ENCODE peak calls at places on chromosomes 1 and 21, in ten cellular contexts. One of them, this sample, is unnamed.

GRCh38 chr21:35197191-35197590 is 148.1 kb upstream of the RUNX1 start:
- DNase-seq in neural progenitor cell: no peak
- DNase-seq in right cardiac atrium: no peak
- DNase-seq in cardiac muscle cell: no peak
- DNase-seq in neuronal stem cell: no peak
- DNase-seq in esophagus squamous epithelium: no peak
- DNase-seq in psoas muscle: no peak
- DNase-seq in spleen: no peak
- DNase-seq in heart right ventricle: no peak
- DNase-seq in IMR-90: peak
- DNase-seq in this sample: no peak

GRCh38 chr1:24702511-24703293 is 42.5 kb upstream of the CLIC4 start:
- DNase-seq in neural progenitor cell: peak
- DNase-seq in right cardiac atrium: peak
- DNase-seq in cardiac muscle cell: peak
- DNase-seq in neuronal stem cell: no peak
- DNase-seq in esophagus squamous epithelium: no peak
- DNase-seq in psoas muscle: peak
- DNase-seq in spleen: no peak
- DNase-seq in heart right ventricle: peak
- DNase-seq in IMR-90: peak
- DNase-seq in this sample: no peak

GRCh38 chr1:92476071-92476607 is 10.6 kb downstream of the GFI1 start:
- DNase-seq in neural progenitor cell: no peak
- DNase-seq in right cardiac atrium: no peak
- DNase-seq in cardiac muscle cell: no peak
- DNase-seq in neuronal stem cell: no peak
- DNase-seq in esophagus squamous epithelium: no peak
- DNase-seq in psoas muscle: no peak
- DNase-seq in spleen: peak
- DNase-seq in heart right ventricle: no peak
- DNase-seq in IMR-90: no peak
- DNase-seq in this sample: no peak

GRCh38 chr1:2451744-2452582 is 24.1 kb upstream of the PLCH2 start:
- DNase-seq in neural progenitor cell: no peak
- DNase-seq in right cardiac atrium: no peak
- DNase-seq in cardiac muscle cell: peak
- DNase-seq in neuronal stem cell: no peak
- DNase-seq in esophagus squamous epithelium: no peak
- DNase-seq in psoas muscle: no peak
- DNase-seq in spleen: no peak
- DNase-seq in heart right ventricle: no peak
- DNase-seq in IMR-90: peak
- DNase-seq in this sample: no peak

GRCh38 chr1:223343692-223344091 is 20.3 kb downstream of the SUSD4 start:
- DNase-seq in neural progenitor cell: no peak
- DNase-seq in right cardiac atrium: no peak
- DNase-seq in cardiac muscle cell: peak
- DNase-seq in neuronal stem cell: no peak
- DNase-seq in esophagus squamous epithelium: no peak
- DNase-seq in psoas muscle: no peak
- DNase-seq in spleen: no peak
- DNase-seq in heart right ventricle: no peak
- DNase-seq in IMR-90: no peak
- DNase-seq in this sample: peak

GRCh38 chr21:20946701-20947100 is 51.5 kb upstream of the NCAM2 start:
- DNase-seq in neural progenitor cell: no peak
- DNase-seq in right cardiac atrium: no peak
- DNase-seq in cardiac muscle cell: no peak
- DNase-seq in neuronal stem cell: no peak
- DNase-seq in esophagus squamous epithelium: no peak
- DNase-seq in psoas muscle: no peak
- DNase-seq in spleen: no peak
- DNase-seq in heart right ventricle: no peak
- DNase-seq in IMR-90: no peak
- DNase-seq in this sample: no peak

GRCh38 chr1:92711473-92712165 is 73.3 kb downstream of the EVI5 start:
- DNase-seq in neural progenitor cell: no peak
- DNase-seq in right cardiac atrium: no peak
- DNase-seq in cardiac muscle cell: no peak
- DNase-seq in neuronal stem cell: no peak
- DNase-seq in esophagus squamous epithelium: no peak
- DNase-seq in psoas muscle: no peak
- DNase-seq in spleen: no peak
- DNase-seq in heart right ventricle: no peak
- DNase-seq in IMR-90: no peak
- DNase-seq in this sample: no peak

GRCh38 chr1:160637821-160638539 is 8.9 kb downstream of the SLAMF1 start:
- DNase-seq in neural progenitor cell: no peak
- DNase-seq in right cardiac atrium: no peak
- DNase-seq in cardiac muscle cell: peak
- DNase-seq in neuronal stem cell: no peak
- DNase-seq in esophagus squamous epithelium: no peak
- DNase-seq in psoas muscle: no peak
- DNase-seq in spleen: no peak
- DNase-seq in heart right ventricle: no peak
- DNase-seq in IMR-90: no peak
- DNase-seq in this sample: no peak

GRCh38 chr1:14778882-14779594 is 180.6 kb downstream of the KAZN start:
- DNase-seq in neural progenitor cell: peak
- DNase-seq in right cardiac atrium: no peak
- DNase-seq in cardiac muscle cell: peak
- DNase-seq in neuronal stem cell: peak
- DNase-seq in esophagus squamous epithelium: no peak
- DNase-seq in psoas muscle: peak
- DNase-seq in spleen: no peak
- DNase-seq in heart right ventricle: peak
- DNase-seq in IMR-90: peak
- DNase-seq in this sample: no peak

GRCh38 chr1:163535807-163536206 is 214.1 kb downstream of the NUF2 start:
- DNase-seq in neural progenitor cell: peak
- DNase-seq in right cardiac atrium: no peak
- DNase-seq in cardiac muscle cell: peak
- DNase-seq in neuronal stem cell: no peak
- DNase-seq in esophagus squamous epithelium: no peak
- DNase-seq in psoas muscle: no peak
- DNase-seq in spleen: no peak
- DNase-seq in heart right ventricle: no peak
- DNase-seq in IMR-90: peak
- DNase-seq in this sample: no peak

GRCh38 chr1:225548140-225548857 is 104.6 kb downstream of the ENAH start:
- DNase-seq in neural progenitor cell: no peak
- DNase-seq in right cardiac atrium: no peak
- DNase-seq in cardiac muscle cell: no peak
- DNase-seq in neuronal stem cell: no peak
- DNase-seq in esophagus squamous epithelium: no peak
- DNase-seq in psoas muscle: no peak
- DNase-seq in spleen: no peak
- DNase-seq in heart right ventricle: no peak
- DNase-seq in IMR-90: peak
- DNase-seq in this sample: no peak

DNA sequence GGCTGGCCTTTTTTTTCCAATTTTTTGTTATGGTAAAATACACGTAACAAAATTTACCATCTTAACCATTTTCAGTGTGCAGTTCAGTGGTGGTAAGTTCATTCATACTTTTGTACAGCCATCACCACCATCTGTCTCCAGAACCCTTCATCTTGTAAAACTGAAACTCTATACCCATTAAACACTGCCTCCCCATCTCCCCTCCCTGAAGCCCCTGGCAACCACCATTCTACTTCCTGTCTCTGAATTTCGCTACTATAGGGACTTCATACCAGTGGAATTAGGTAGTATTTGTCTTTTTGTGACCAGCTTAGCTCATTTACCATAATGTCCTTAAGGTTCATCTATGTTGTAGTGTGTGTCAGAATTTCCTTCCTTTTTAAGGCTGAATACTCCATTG is 8.7 kb downstream of the PKNOX1 start:
- DNase-seq in neural progenitor cell: no peak
- DNase-seq in right cardiac atrium: no peak
- DNase-seq in cardiac muscle cell: no peak
- DNase-seq in neuronal stem cell: no peak
- DNase-seq in esophagus squamous epithelium: no peak
- DNase-seq in psoas muscle: no peak
- DNase-seq in spleen: no peak
- DNase-seq in heart right ventricle: no peak
- DNase-seq in IMR-90: peak
- DNase-seq in this sample: no peak
- H3K27ac ChIP-seq in neural progenitor cell: no peak
- H3K27ac ChIP-seq in right cardiac atrium: no peak
- H3K27ac ChIP-seq in cardiac muscle cell: no peak
- H3K27ac ChIP-seq in neuronal stem cell: no peak
- H3K27ac ChIP-seq in esophagus squamous epithelium: no peak
- H3K27ac ChIP-seq in psoas muscle: no peak
- H3K27ac ChIP-seq in spleen: no peak
- H3K27ac ChIP-seq in heart right ventricle: no peak
- H3K27ac ChIP-seq in IMR-90: peak
- H3K27ac ChIP-seq in this sample: no peak

GRCh38 chr1:51298322-51298705 is 32.0 kb downstream of the TTC39A start:
- DNase-seq in neural progenitor cell: no peak
- DNase-seq in right cardiac atrium: no peak
- DNase-seq in cardiac muscle cell: no peak
- DNase-seq in neuronal stem cell: no peak
- DNase-seq in esophagus squamous epithelium: no peak
- DNase-seq in psoas muscle: no peak
- DNase-seq in spleen: no peak
- DNase-seq in heart right ventricle: no peak
- DNase-seq in IMR-90: no peak
- DNase-seq in this sample: no peak

GRCh38 chr1:51301844-51302162 is 28.6 kb downstream of the TTC39A start:
- DNase-seq in neural progenitor cell: no peak
- DNase-seq in right cardiac atrium: no peak
- DNase-seq in cardiac muscle cell: no peak
- DNase-seq in neuronal stem cell: no peak
- DNase-seq in esophagus squamous epithelium: no peak
- DNase-seq in psoas muscle: no peak
- DNase-seq in spleen: no peak
- DNase-seq in heart right ventricle: no peak
- DNase-seq in IMR-90: no peak
- DNase-seq in this sample: no peak

GRCh38 chr1:51299185-51299584 is 31.2 kb downstream of the TTC39A start:
- DNase-seq in neural progenitor cell: no peak
- DNase-seq in right cardiac atrium: no peak
- DNase-seq in cardiac muscle cell: no peak
- DNase-seq in neuronal stem cell: no peak
- DNase-seq in esophagus squamous epithelium: no peak
- DNase-seq in psoas muscle: no peak
- DNase-seq in spleen: peak
- DNase-seq in heart right ventricle: no peak
- DNase-seq in IMR-90: no peak
- DNase-seq in this sample: no peak

GRCh38 chr1:51301152-51301843 is 29.1 kb downstream of the TTC39A start:
- DNase-seq in neural progenitor cell: no peak
- DNase-seq in right cardiac atrium: no peak
- DNase-seq in cardiac muscle cell: no peak
- DNase-seq in neuronal stem cell: no peak
- DNase-seq in esophagus squamous epithelium: no peak
- DNase-seq in psoas muscle: no peak
- DNase-seq in spleen: peak
- DNase-seq in heart right ventricle: no peak
- DNase-seq in IMR-90: no peak
- DNase-seq in this sample: no peak

GRCh38 chr1:51300270-51300669 is 30.1 kb downstream of the TTC39A start:
- DNase-seq in neural progenitor cell: no peak
- DNase-seq in right cardiac atrium: no peak
- DNase-seq in cardiac muscle cell: no peak
- DNase-seq in neuronal stem cell: no peak
- DNase-seq in esophagus squamous epithelium: no peak
- DNase-seq in psoas muscle: no peak
- DNase-seq in spleen: no peak
- DNase-seq in heart right ventricle: no peak
- DNase-seq in IMR-90: no peak
- DNase-seq in this sample: no peak
- H3K4me3 ChIP-seq in neural progenitor cell: no peak
- H3K4me3 ChIP-seq in right cardiac atrium: no peak
- H3K4me3 ChIP-seq in cardiac muscle cell: no peak
- H3K4me3 ChIP-seq in neuronal stem cell: no peak
- H3K4me3 ChIP-seq in esophagus squamous epithelium: no peak
- H3K4me3 ChIP-seq in psoas muscle: no peak
- H3K4me3 ChIP-seq in spleen: no peak
- H3K4me3 ChIP-seq in heart right ventricle: no peak
- H3K4me3 ChIP-seq in IMR-90: no peak
- H3K4me3 ChIP-seq in this sample: no peak

DNA sequence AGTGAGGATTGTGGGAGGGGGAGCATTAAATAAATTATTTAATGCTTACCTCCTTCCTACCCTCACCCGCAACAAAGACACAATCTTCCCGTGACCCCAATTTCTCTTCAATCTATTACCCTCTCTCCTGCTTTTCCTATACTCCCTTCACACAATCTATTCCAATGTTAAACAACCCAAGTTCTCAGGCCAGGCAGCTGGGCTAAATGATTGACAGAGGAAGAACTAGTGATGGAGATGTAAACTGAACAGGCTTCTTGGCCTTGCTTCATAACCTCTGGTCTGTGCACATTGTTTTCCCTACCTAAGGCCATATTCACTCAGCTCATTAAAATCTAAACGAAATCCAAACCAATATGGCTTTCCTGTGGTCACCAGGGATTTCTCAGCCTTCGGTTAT is 3.9 kb upstream of the RCC1 start:
- DNase-seq in neural progenitor cell: no peak
- DNase-seq in right cardiac atrium: no peak
- DNase-seq in cardiac muscle cell: no peak
- DNase-seq in neuronal stem cell: no peak
- DNase-seq in esophagus squamous epithelium: no peak
- DNase-seq in psoas muscle: no peak
- DNase-seq in spleen: no peak
- DNase-seq in heart right ventricle: no peak
- DNase-seq in IMR-90: no peak
- DNase-seq in this sample: no peak
- H3K27ac ChIP-seq in neural progenitor cell: peak
- H3K27ac ChIP-seq in right cardiac atrium: no peak
- H3K27ac ChIP-seq in cardiac muscle cell: no peak
- H3K27ac ChIP-seq in neuronal stem cell: no peak
- H3K27ac ChIP-seq in esophagus squamous epithelium: peak
- H3K27ac ChIP-seq in psoas muscle: peak
- H3K27ac ChIP-seq in spleen: no peak
- H3K27ac ChIP-seq in heart right ventricle: no peak
- H3K27ac ChIP-seq in IMR-90: no peak
- H3K27ac ChIP-seq in this sample: no peak

DNA sequence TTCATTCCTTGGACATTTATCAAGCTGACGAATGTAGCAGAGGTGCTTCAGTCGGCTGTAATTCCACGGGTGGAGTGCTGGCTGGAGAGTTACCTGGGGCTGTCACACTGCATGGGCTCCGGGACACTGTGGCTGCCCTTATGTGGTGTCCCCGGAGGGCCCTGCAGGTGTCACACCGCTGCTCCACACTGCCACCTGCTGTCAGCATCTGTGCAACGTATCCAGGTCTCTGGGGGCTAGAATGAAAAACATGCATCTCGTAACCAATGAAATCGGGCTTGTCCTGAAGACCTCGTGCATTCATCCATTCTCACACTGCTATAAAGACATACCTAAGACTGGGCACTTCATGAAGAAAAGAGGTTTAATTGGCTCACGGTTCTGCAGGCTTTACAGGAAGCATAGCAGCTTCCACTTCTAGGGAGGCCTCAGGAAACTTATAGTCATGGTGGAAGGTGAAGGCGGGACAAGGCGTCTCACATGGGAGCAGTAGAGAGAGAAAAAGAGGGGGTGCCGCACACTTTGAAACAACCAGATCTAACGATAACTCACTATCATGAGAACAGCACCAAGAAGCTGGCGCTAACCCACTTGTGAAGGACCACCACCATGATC is 46.7 kb upstream of the PCBP3 start:
- DNase-seq in neural progenitor cell: peak
- DNase-seq in right cardiac atrium: peak
- DNase-seq in cardiac muscle cell: peak
- DNase-seq in neuronal stem cell: peak
- DNase-seq in esophagus squamous epithelium: no peak
- DNase-seq in psoas muscle: peak
- DNase-seq in spleen: peak
- DNase-seq in heart right ventricle: peak
- DNase-seq in IMR-90: peak
- DNase-seq in this sample: no peak
- H3K4me3 ChIP-seq in neural progenitor cell: no peak
- H3K4me3 ChIP-seq in right cardiac atrium: no peak
- H3K4me3 ChIP-seq in cardiac muscle cell: no peak
- H3K4me3 ChIP-seq in neuronal stem cell: no peak
- H3K4me3 ChIP-seq in esophagus squamous epithelium: no peak
- H3K4me3 ChIP-seq in psoas muscle: no peak
- H3K4me3 ChIP-seq in spleen: no peak
- H3K4me3 ChIP-seq in heart right ventricle: no peak
- H3K4me3 ChIP-seq in IMR-90: no peak
- H3K4me3 ChIP-seq in this sample: no peak